ENCODE peak calls at places on chromosomes 13 and 19, in four cellular contexts. One of them, this sample, is unnamed.

GRCh38 chr13:21608961-21609360 is 5.0 kb upstream of the MICU2 start:
- DNase-seq in heart left ventricle: no peak
- DNase-seq in foreskin melanocyte: no peak
- DNase-seq in activated CD4-positive, alpha-beta T cell treated with anti-CD3 and anti-CD28 coated beads, Interleukin-2, amount 10 ng/mL, durations not matched to agents 24 days and 14 days: no peak
- DNase-seq in this sample: no peak

GRCh38 chr19:19417618-19418270 is 12.3 kb downstream of the GATAD2A start:
- DNase-seq in heart left ventricle: no peak
- DNase-seq in foreskin melanocyte: no peak
- DNase-seq in activated CD4-positive, alpha-beta T cell treated with anti-CD3 and anti-CD28 coated beads, Interleukin-2, amount 10 ng/mL, durations not matched to agents 24 days and 14 days: no peak
- DNase-seq in this sample: no peak

GRCh38 chr13:67259208-67259607 is 29.1 kb upstream of the PCDH9 start:
- DNase-seq in heart left ventricle: no peak
- DNase-seq in foreskin melanocyte: no peak
- DNase-seq in activated CD4-positive, alpha-beta T cell treated with anti-CD3 and anti-CD28 coated beads, Interleukin-2, amount 10 ng/mL, durations not matched to agents 24 days and 14 days: no peak
- DNase-seq in this sample: no peak

GRCh38 chr13:90447735-90448103 is 899.8 kb upstream of the MIR17HG start:
- DNase-seq in heart left ventricle: no peak
- DNase-seq in foreskin melanocyte: no peak
- DNase-seq in activated CD4-positive, alpha-beta T cell treated with anti-CD3 and anti-CD28 coated beads, Interleukin-2, amount 10 ng/mL, durations not matched to agents 24 days and 14 days: no peak
- DNase-seq in this sample: no peak

GRCh38 chr13:84834201-84834600 is 951.9 kb upstream of the SLITRK1 start:
- DNase-seq in heart left ventricle: no peak
- DNase-seq in foreskin melanocyte: no peak
- DNase-seq in activated CD4-positive, alpha-beta T cell treated with anti-CD3 and anti-CD28 coated beads, Interleukin-2, amount 10 ng/mL, durations not matched to agents 24 days and 14 days: no peak
- DNase-seq in this sample: no peak

GRCh38 chr13:55893541-55893940 is 1247.2 kb upstream of the PRR20A start:
- DNase-seq in heart left ventricle: no peak
- DNase-seq in foreskin melanocyte: no peak
- DNase-seq in activated CD4-positive, alpha-beta T cell treated with anti-CD3 and anti-CD28 coated beads, Interleukin-2, amount 10 ng/mL, durations not matched to agents 24 days and 14 days: no peak
- DNase-seq in this sample: no peak

GRCh38 chr13:36345438-36346221 is 564 bp downstream of the SPART start:
- DNase-seq in heart left ventricle: peak
- DNase-seq in foreskin melanocyte: peak
- DNase-seq in activated CD4-positive, alpha-beta T cell treated with anti-CD3 and anti-CD28 coated beads, Interleukin-2, amount 10 ng/mL, durations not matched to agents 24 days and 14 days: peak
- DNase-seq in this sample: peak

GRCh38 chr19:21934593-21934992 is 76.2 kb downstream of the ZNF208 start:
- DNase-seq in heart left ventricle: no peak
- DNase-seq in foreskin melanocyte: no peak
- DNase-seq in activated CD4-positive, alpha-beta T cell treated with anti-CD3 and anti-CD28 coated beads, Interleukin-2, amount 10 ng/mL, durations not matched to agents 24 days and 14 days: no peak
- DNase-seq in this sample: no peak

GRCh38 chr13:98541701-98542203 is 35.2 kb downstream of the STK24 start:
- DNase-seq in heart left ventricle: no peak
- DNase-seq in foreskin melanocyte: no peak
- DNase-seq in activated CD4-positive, alpha-beta T cell treated with anti-CD3 and anti-CD28 coated beads, Interleukin-2, amount 10 ng/mL, durations not matched to agents 24 days and 14 days: no peak
- DNase-seq in this sample: no peak

GRCh38 chr19:46728693-46729339 is 11.9 kb upstream of the PRKD2 start:
- DNase-seq in heart left ventricle: peak
- DNase-seq in foreskin melanocyte: no peak
- DNase-seq in activated CD4-positive, alpha-beta T cell treated with anti-CD3 and anti-CD28 coated beads, Interleukin-2, amount 10 ng/mL, durations not matched to agents 24 days and 14 days: peak
- DNase-seq in this sample: peak

GRCh38 chr13:79703772-79704171 is 222.8 kb downstream of the NDFIP2 start:
- DNase-seq in heart left ventricle: no peak
- DNase-seq in foreskin melanocyte: no peak
- DNase-seq in activated CD4-positive, alpha-beta T cell treated with anti-CD3 and anti-CD28 coated beads, Interleukin-2, amount 10 ng/mL, durations not matched to agents 24 days and 14 days: no peak
- DNase-seq in this sample: no peak

GRCh38 chr13:79710376-79710775 is 229.4 kb downstream of the NDFIP2 start:
- DNase-seq in heart left ventricle: no peak
- DNase-seq in foreskin melanocyte: peak
- DNase-seq in activated CD4-positive, alpha-beta T cell treated with anti-CD3 and anti-CD28 coated beads, Interleukin-2, amount 10 ng/mL, durations not matched to agents 24 days and 14 days: no peak
- DNase-seq in this sample: no peak

GRCh38 chr19:41413947-41414346 is 13.2 kb downstream of the B3GNT8 start:
- DNase-seq in heart left ventricle: no peak
- DNase-seq in foreskin melanocyte: no peak
- DNase-seq in activated CD4-positive, alpha-beta T cell treated with anti-CD3 and anti-CD28 coated beads, Interleukin-2, amount 10 ng/mL, durations not matched to agents 24 days and 14 days: no peak
- DNase-seq in this sample: no peak

GRCh38 chr13:112638919-112639318 is 50.9 kb upstream of the ATP11A start:
- DNase-seq in heart left ventricle: no peak
- DNase-seq in foreskin melanocyte: no peak
- DNase-seq in activated CD4-positive, alpha-beta T cell treated with anti-CD3 and anti-CD28 coated beads, Interleukin-2, amount 10 ng/mL, durations not matched to agents 24 days and 14 days: no peak
- DNase-seq in this sample: no peak

GRCh38 chr13:93496985-93497673 is 270.5 kb downstream of the GPC6 start:
- DNase-seq in heart left ventricle: no peak
- DNase-seq in foreskin melanocyte: no peak
- DNase-seq in activated CD4-positive, alpha-beta T cell treated with anti-CD3 and anti-CD28 coated beads, Interleukin-2, amount 10 ng/mL, durations not matched to agents 24 days and 14 days: no peak
- DNase-seq in this sample: no peak

GRCh38 chr19:2443785-2444182 is 13.0 kb downstream of the LMNB2 start:
- DNase-seq in heart left ventricle: no peak
- DNase-seq in foreskin melanocyte: no peak
- DNase-seq in activated CD4-positive, alpha-beta T cell treated with anti-CD3 and anti-CD28 coated beads, Interleukin-2, amount 10 ng/mL, durations not matched to agents 24 days and 14 days: no peak
- DNase-seq in this sample: no peak

GRCh38 chr19:18736415-18737336 is 53.2 kb downstream of the CRTC1 start:
- DNase-seq in heart left ventricle: no peak
- DNase-seq in foreskin melanocyte: no peak
- DNase-seq in activated CD4-positive, alpha-beta T cell treated with anti-CD3 and anti-CD28 coated beads, Interleukin-2, amount 10 ng/mL, durations not matched to agents 24 days and 14 days: no peak
- DNase-seq in this sample: no peak

GRCh38 chr13:20669162-20669561 is 34.3 kb upstream of the IL17D start:
- DNase-seq in heart left ventricle: no peak
- DNase-seq in foreskin melanocyte: no peak
- DNase-seq in activated CD4-positive, alpha-beta T cell treated with anti-CD3 and anti-CD28 coated beads, Interleukin-2, amount 10 ng/mL, durations not matched to agents 24 days and 14 days: peak
- DNase-seq in this sample: no peak

GRCh38 chr13:107028751-107029150 is 460.8 kb upstream of the ARGLU1 start:
- DNase-seq in heart left ventricle: no peak
- DNase-seq in foreskin melanocyte: no peak
- DNase-seq in activated CD4-positive, alpha-beta T cell treated with anti-CD3 and anti-CD28 coated beads, Interleukin-2, amount 10 ng/mL, durations not matched to agents 24 days and 14 days: no peak
- DNase-seq in this sample: no peak

GRCh38 chr13:110557610-110558305 is 3.8 kb downstream of the RAB20 start:
- DNase-seq in heart left ventricle: no peak
- DNase-seq in foreskin melanocyte: no peak
- DNase-seq in activated CD4-positive, alpha-beta T cell treated with anti-CD3 and anti-CD28 coated beads, Interleukin-2, amount 10 ng/mL, durations not matched to agents 24 days and 14 days: no peak
- DNase-seq in this sample: no peak

GRCh38 chr19:17328517-17329060 is 6.1 kb downstream of the ANO8 start:
- DNase-seq in heart left ventricle: no peak
- DNase-seq in foreskin melanocyte: no peak
- DNase-seq in activated CD4-positive, alpha-beta T cell treated with anti-CD3 and anti-CD28 coated beads, Interleukin-2, amount 10 ng/mL, durations not matched to agents 24 days and 14 days: peak
- DNase-seq in this sample: no peak

GRCh38 chr13:54078271-54078670 is 1049.7 kb downstream of the OLFM4 start:
- DNase-seq in heart left ventricle: no peak
- DNase-seq in foreskin melanocyte: no peak
- DNase-seq in activated CD4-positive, alpha-beta T cell treated with anti-CD3 and anti-CD28 coated beads, Interleukin-2, amount 10 ng/mL, durations not matched to agents 24 days and 14 days: no peak
- DNase-seq in this sample: no peak

GRCh38 chr13:40208517-40208916 is 457.9 kb downstream of the FOXO1 start:
- DNase-seq in heart left ventricle: no peak
- DNase-seq in foreskin melanocyte: no peak
- DNase-seq in activated CD4-positive, alpha-beta T cell treated with anti-CD3 and anti-CD28 coated beads, Interleukin-2, amount 10 ng/mL, durations not matched to agents 24 days and 14 days: no peak
- DNase-seq in this sample: no peak

GRCh38 chr13:22880756-22881701 is 299.8 kb upstream of the SGCG start:
- DNase-seq in heart left ventricle: no peak
- DNase-seq in foreskin melanocyte: no peak
- DNase-seq in activated CD4-positive, alpha-beta T cell treated with anti-CD3 and anti-CD28 coated beads, Interleukin-2, amount 10 ng/mL, durations not matched to agents 24 days and 14 days: no peak
- DNase-seq in this sample: no peak

GRCh38 chr13:94128430-94128829 is 351.1 kb downstream of the DCT start:
- DNase-seq in heart left ventricle: peak
- DNase-seq in foreskin melanocyte: no peak
- DNase-seq in activated CD4-positive, alpha-beta T cell treated with anti-CD3 and anti-CD28 coated beads, Interleukin-2, amount 10 ng/mL, durations not matched to agents 24 days and 14 days: no peak
- DNase-seq in this sample: no peak

GRCh38 chr13:98273824-98274786 is 97.0 kb upstream of the RNF113B start:
- DNase-seq in heart left ventricle: no peak
- DNase-seq in foreskin melanocyte: no peak
- DNase-seq in activated CD4-positive, alpha-beta T cell treated with anti-CD3 and anti-CD28 coated beads, Interleukin-2, amount 10 ng/mL, durations not matched to agents 24 days and 14 days: no peak
- DNase-seq in this sample: peak

GRCh38 chr19:3048190-3048533 is 14.1 kb downstream of the TLE5 start:
- DNase-seq in heart left ventricle: no peak
- DNase-seq in foreskin melanocyte: no peak
- DNase-seq in activated CD4-positive, alpha-beta T cell treated with anti-CD3 and anti-CD28 coated beads, Interleukin-2, amount 10 ng/mL, durations not matched to agents 24 days and 14 days: no peak
- DNase-seq in this sample: no peak

GRCh38 chr13:99992912-99993311 is 11.3 kb downstream of the ZIC2 start:
- DNase-seq in heart left ventricle: no peak
- DNase-seq in foreskin melanocyte: no peak
- DNase-seq in activated CD4-positive, alpha-beta T cell treated with anti-CD3 and anti-CD28 coated beads, Interleukin-2, amount 10 ng/mL, durations not matched to agents 24 days and 14 days: no peak
- DNase-seq in this sample: no peak

GRCh38 chr13:113929628-113930615 is 44.0 kb downstream of the C13orf46 start:
- DNase-seq in heart left ventricle: no peak
- DNase-seq in foreskin melanocyte: no peak
- DNase-seq in activated CD4-positive, alpha-beta T cell treated with anti-CD3 and anti-CD28 coated beads, Interleukin-2, amount 10 ng/mL, durations not matched to agents 24 days and 14 days: no peak
- DNase-seq in this sample: no peak

GRCh38 chr13:92716749-92717148 is 509.9 kb upstream of the GPC6 start:
- DNase-seq in heart left ventricle: no peak
- DNase-seq in foreskin melanocyte: no peak
- DNase-seq in activated CD4-positive, alpha-beta T cell treated with anti-CD3 and anti-CD28 coated beads, Interleukin-2, amount 10 ng/mL, durations not matched to agents 24 days and 14 days: no peak
- DNase-seq in this sample: peak

GRCh38 chr13:109627649-109628048 is 158.7 kb downstream of the IRS2 start:
- DNase-seq in heart left ventricle: no peak
- DNase-seq in foreskin melanocyte: no peak
- DNase-seq in activated CD4-positive, alpha-beta T cell treated with anti-CD3 and anti-CD28 coated beads, Interleukin-2, amount 10 ng/mL, durations not matched to agents 24 days and 14 days: no peak
- DNase-seq in this sample: no peak

GRCh38 chr19:1251233-1251502 is 2.8 kb downstream of the MIDN start:
- DNase-seq in heart left ventricle: no peak
- DNase-seq in foreskin melanocyte: peak
- DNase-seq in activated CD4-positive, alpha-beta T cell treated with anti-CD3 and anti-CD28 coated beads, Interleukin-2, amount 10 ng/mL, durations not matched to agents 24 days and 14 days: no peak
- DNase-seq in this sample: peak

GRCh38 chr19:7973883-7974282 is 30.4 kb upstream of the TIMM44 start:
- DNase-seq in heart left ventricle: peak
- DNase-seq in foreskin melanocyte: no peak
- DNase-seq in activated CD4-positive, alpha-beta T cell treated with anti-CD3 and anti-CD28 coated beads, Interleukin-2, amount 10 ng/mL, durations not matched to agents 24 days and 14 days: no peak
- DNase-seq in this sample: no peak

GRCh38 chr13:51729853-51730553 is 74.0 kb downstream of the DHRS12 start:
- DNase-seq in heart left ventricle: no peak
- DNase-seq in foreskin melanocyte: peak
- DNase-seq in activated CD4-positive, alpha-beta T cell treated with anti-CD3 and anti-CD28 coated beads, Interleukin-2, amount 10 ng/mL, durations not matched to agents 24 days and 14 days: peak
- DNase-seq in this sample: peak